ENCODE peak calls at places on chromosomes 4 and X, in ten cellular contexts. One of them, this sample, is unnamed.

GRCh38 chr4:76055005-76055404 is 19.1 kb upstream of the CXCL11 start:
- DNase-seq in NCI-H460: no peak
- DNase-seq in right cardiac atrium: no peak
- DNase-seq in GM10248: peak
- DNase-seq in Caki2: no peak
- DNase-seq in tibial artery: no peak
- DNase-seq in stimulated activated CD4-positive, alpha-beta T cell treated with anti-CD3 and anti-CD28 coated beads, Interleukin-15, amount 100 ng/mL, for 1 hour: no peak
- DNase-seq in non-pigmented ciliary epithelial cell: no peak
- DNase-seq in posterior vena cava: no peak
- DNase-seq in MCF 10A: no peak
- DNase-seq in this sample: peak

GRCh38 chrX:123923211-123923610 is 38.3 kb upstream of the STAG2 start:
- DNase-seq in NCI-H460: no peak
- DNase-seq in right cardiac atrium: no peak
- DNase-seq in GM10248: no peak
- DNase-seq in Caki2: no peak
- DNase-seq in tibial artery: no peak
- DNase-seq in stimulated activated CD4-positive, alpha-beta T cell treated with anti-CD3 and anti-CD28 coated beads, Interleukin-15, amount 100 ng/mL, for 1 hour: no peak
- DNase-seq in non-pigmented ciliary epithelial cell: no peak
- DNase-seq in posterior vena cava: no peak
- DNase-seq in MCF 10A: no peak
- DNase-seq in this sample: no peak

GRCh38 chrX:15146515-15146914 is 123.4 kb downstream of the ASB9 start:
- DNase-seq in NCI-H460: peak
- DNase-seq in right cardiac atrium: peak
- DNase-seq in GM10248: no peak
- DNase-seq in Caki2: no peak
- DNase-seq in tibial artery: no peak
- DNase-seq in stimulated activated CD4-positive, alpha-beta T cell treated with anti-CD3 and anti-CD28 coated beads, Interleukin-15, amount 100 ng/mL, for 1 hour: no peak
- DNase-seq in non-pigmented ciliary epithelial cell: no peak
- DNase-seq in posterior vena cava: no peak
- DNase-seq in MCF 10A: peak
- DNase-seq in this sample: no peak

GRCh38 chr4:92381640-92382039 is 77.9 kb downstream of the GRID2 start:
- DNase-seq in NCI-H460: no peak
- DNase-seq in right cardiac atrium: no peak
- DNase-seq in GM10248: no peak
- DNase-seq in Caki2: no peak
- DNase-seq in tibial artery: no peak
- DNase-seq in stimulated activated CD4-positive, alpha-beta T cell treated with anti-CD3 and anti-CD28 coated beads, Interleukin-15, amount 100 ng/mL, for 1 hour: no peak
- DNase-seq in non-pigmented ciliary epithelial cell: no peak
- DNase-seq in posterior vena cava: no peak
- DNase-seq in MCF 10A: peak
- DNase-seq in this sample: no peak

GRCh38 chrX:39728852-39729587 is 368.7 kb downstream of the BCOR start:
- DNase-seq in NCI-H460: no peak
- DNase-seq in right cardiac atrium: no peak
- DNase-seq in GM10248: no peak
- DNase-seq in Caki2: no peak
- DNase-seq in tibial artery: no peak
- DNase-seq in stimulated activated CD4-positive, alpha-beta T cell treated with anti-CD3 and anti-CD28 coated beads, Interleukin-15, amount 100 ng/mL, for 1 hour: no peak
- DNase-seq in non-pigmented ciliary epithelial cell: no peak
- DNase-seq in posterior vena cava: no peak
- DNase-seq in MCF 10A: no peak
- DNase-seq in this sample: no peak

GRCh38 chrX:17409566-17410290 is 34.7 kb downstream of the NHS start:
- DNase-seq in NCI-H460: no peak
- DNase-seq in right cardiac atrium: no peak
- DNase-seq in GM10248: no peak
- DNase-seq in Caki2: no peak
- DNase-seq in tibial artery: no peak
- DNase-seq in stimulated activated CD4-positive, alpha-beta T cell treated with anti-CD3 and anti-CD28 coated beads, Interleukin-15, amount 100 ng/mL, for 1 hour: no peak
- DNase-seq in non-pigmented ciliary epithelial cell: no peak
- DNase-seq in posterior vena cava: no peak
- DNase-seq in MCF 10A: no peak
- DNase-seq in this sample: no peak

GRCh38 chr4:156781852-156782251 is 189.7 kb downstream of the PDGFC start:
- DNase-seq in NCI-H460: peak
- DNase-seq in right cardiac atrium: no peak
- DNase-seq in GM10248: no peak
- DNase-seq in Caki2: peak
- DNase-seq in tibial artery: no peak
- DNase-seq in stimulated activated CD4-positive, alpha-beta T cell treated with anti-CD3 and anti-CD28 coated beads, Interleukin-15, amount 100 ng/mL, for 1 hour: no peak
- DNase-seq in non-pigmented ciliary epithelial cell: no peak
- DNase-seq in posterior vena cava: no peak
- DNase-seq in MCF 10A: peak
- DNase-seq in this sample: no peak

GRCh38 chr4:129415001-129415400 is 319.0 kb downstream of the C4orf33 start:
- DNase-seq in NCI-H460: no peak
- DNase-seq in right cardiac atrium: no peak
- DNase-seq in GM10248: no peak
- DNase-seq in Caki2: no peak
- DNase-seq in tibial artery: no peak
- DNase-seq in stimulated activated CD4-positive, alpha-beta T cell treated with anti-CD3 and anti-CD28 coated beads, Interleukin-15, amount 100 ng/mL, for 1 hour: no peak
- DNase-seq in non-pigmented ciliary epithelial cell: no peak
- DNase-seq in posterior vena cava: no peak
- DNase-seq in MCF 10A: no peak
- DNase-seq in this sample: no peak

GRCh38 chr4:55409468-55410171 is 13.9 kb downstream of the TMEM165 start:
- DNase-seq in NCI-H460: no peak
- DNase-seq in right cardiac atrium: no peak
- DNase-seq in GM10248: peak
- DNase-seq in Caki2: no peak
- DNase-seq in tibial artery: no peak
- DNase-seq in stimulated activated CD4-positive, alpha-beta T cell treated with anti-CD3 and anti-CD28 coated beads, Interleukin-15, amount 100 ng/mL, for 1 hour: no peak
- DNase-seq in non-pigmented ciliary epithelial cell: no peak
- DNase-seq in posterior vena cava: no peak
- DNase-seq in MCF 10A: no peak
- DNase-seq in this sample: no peak

GRCh38 chr4:102318105-102318504 is 27.2 kb downstream of the SLC39A8 start:
- DNase-seq in NCI-H460: no peak
- DNase-seq in right cardiac atrium: no peak
- DNase-seq in GM10248: no peak
- DNase-seq in Caki2: no peak
- DNase-seq in tibial artery: no peak
- DNase-seq in stimulated activated CD4-positive, alpha-beta T cell treated with anti-CD3 and anti-CD28 coated beads, Interleukin-15, amount 100 ng/mL, for 1 hour: no peak
- DNase-seq in non-pigmented ciliary epithelial cell: no peak
- DNase-seq in posterior vena cava: no peak
- DNase-seq in MCF 10A: no peak
- DNase-seq in this sample: no peak

GRCh38 chr4:83011779-83012630 is 1.4 kb upstream of the LIN54 start:
- DNase-seq in NCI-H460: no peak
- DNase-seq in right cardiac atrium: peak
- DNase-seq in GM10248: peak
- DNase-seq in Caki2: peak
- DNase-seq in tibial artery: peak
- DNase-seq in stimulated activated CD4-positive, alpha-beta T cell treated with anti-CD3 and anti-CD28 coated beads, Interleukin-15, amount 100 ng/mL, for 1 hour: peak
- DNase-seq in non-pigmented ciliary epithelial cell: no peak
- DNase-seq in posterior vena cava: peak
- DNase-seq in MCF 10A: peak
- DNase-seq in this sample: peak

GRCh38 chrX:103730746-103731508 is 20.2 kb downstream of the TMEM31 start:
- DNase-seq in NCI-H460: peak
- DNase-seq in right cardiac atrium: no peak
- DNase-seq in GM10248: no peak
- DNase-seq in Caki2: no peak
- DNase-seq in tibial artery: no peak
- DNase-seq in stimulated activated CD4-positive, alpha-beta T cell treated with anti-CD3 and anti-CD28 coated beads, Interleukin-15, amount 100 ng/mL, for 1 hour: no peak
- DNase-seq in non-pigmented ciliary epithelial cell: no peak
- DNase-seq in posterior vena cava: no peak
- DNase-seq in MCF 10A: peak
- DNase-seq in this sample: no peak

GRCh38 chrX:136714626-136715599 is 65.8 kb downstream of the ARHGEF6 start:
- DNase-seq in NCI-H460: no peak
- DNase-seq in right cardiac atrium: no peak
- DNase-seq in GM10248: peak
- DNase-seq in Caki2: no peak
- DNase-seq in tibial artery: no peak
- DNase-seq in stimulated activated CD4-positive, alpha-beta T cell treated with anti-CD3 and anti-CD28 coated beads, Interleukin-15, amount 100 ng/mL, for 1 hour: no peak
- DNase-seq in non-pigmented ciliary epithelial cell: no peak
- DNase-seq in posterior vena cava: no peak
- DNase-seq in MCF 10A: no peak
- DNase-seq in this sample: peak

GRCh38 chrX:106955004-106955772 is 35.0 kb downstream of the CLDN2 start:
- DNase-seq in NCI-H460: no peak
- DNase-seq in right cardiac atrium: no peak
- DNase-seq in GM10248: no peak
- DNase-seq in Caki2: peak
- DNase-seq in tibial artery: no peak
- DNase-seq in stimulated activated CD4-positive, alpha-beta T cell treated with anti-CD3 and anti-CD28 coated beads, Interleukin-15, amount 100 ng/mL, for 1 hour: no peak
- DNase-seq in non-pigmented ciliary epithelial cell: no peak
- DNase-seq in posterior vena cava: no peak
- DNase-seq in MCF 10A: no peak
- DNase-seq in this sample: no peak

GRCh38 chr4:138555107-138555506 is 313.0 kb upstream of the SLC7A11 start:
- DNase-seq in NCI-H460: no peak
- DNase-seq in right cardiac atrium: no peak
- DNase-seq in GM10248: no peak
- DNase-seq in Caki2: no peak
- DNase-seq in tibial artery: no peak
- DNase-seq in stimulated activated CD4-positive, alpha-beta T cell treated with anti-CD3 and anti-CD28 coated beads, Interleukin-15, amount 100 ng/mL, for 1 hour: no peak
- DNase-seq in non-pigmented ciliary epithelial cell: no peak
- DNase-seq in posterior vena cava: peak
- DNase-seq in MCF 10A: no peak
- DNase-seq in this sample: no peak

GRCh38 chr4:150316332-150317205 is 238.3 kb downstream of the DCLK2 start:
- DNase-seq in NCI-H460: peak
- DNase-seq in right cardiac atrium: no peak
- DNase-seq in GM10248: no peak
- DNase-seq in Caki2: no peak
- DNase-seq in tibial artery: no peak
- DNase-seq in stimulated activated CD4-positive, alpha-beta T cell treated with anti-CD3 and anti-CD28 coated beads, Interleukin-15, amount 100 ng/mL, for 1 hour: no peak
- DNase-seq in non-pigmented ciliary epithelial cell: no peak
- DNase-seq in posterior vena cava: no peak
- DNase-seq in MCF 10A: no peak
- DNase-seq in this sample: no peak

GRCh38 chr4:47913328-47913727 is 1.1 kb downstream of the NFXL1 start:
- DNase-seq in NCI-H460: no peak
- DNase-seq in right cardiac atrium: no peak
- DNase-seq in GM10248: no peak
- DNase-seq in Caki2: peak
- DNase-seq in tibial artery: no peak
- DNase-seq in stimulated activated CD4-positive, alpha-beta T cell treated with anti-CD3 and anti-CD28 coated beads, Interleukin-15, amount 100 ng/mL, for 1 hour: no peak
- DNase-seq in non-pigmented ciliary epithelial cell: no peak
- DNase-seq in posterior vena cava: no peak
- DNase-seq in MCF 10A: peak
- DNase-seq in this sample: no peak

GRCh38 chrX:84729809-84730208 is 227.6 kb upstream of the HDX start:
- DNase-seq in NCI-H460: peak
- DNase-seq in right cardiac atrium: peak
- DNase-seq in GM10248: peak
- DNase-seq in Caki2: peak
- DNase-seq in tibial artery: peak
- DNase-seq in stimulated activated CD4-positive, alpha-beta T cell treated with anti-CD3 and anti-CD28 coated beads, Interleukin-15, amount 100 ng/mL, for 1 hour: no peak
- DNase-seq in non-pigmented ciliary epithelial cell: no peak
- DNase-seq in posterior vena cava: no peak
- DNase-seq in MCF 10A: peak
- DNase-seq in this sample: peak

GRCh38 chr4:5045099-5045498 is 6.2 kb upstream of the STK32B start:
- DNase-seq in NCI-H460: no peak
- DNase-seq in right cardiac atrium: no peak
- DNase-seq in GM10248: no peak
- DNase-seq in Caki2: no peak
- DNase-seq in tibial artery: peak
- DNase-seq in stimulated activated CD4-positive, alpha-beta T cell treated with anti-CD3 and anti-CD28 coated beads, Interleukin-15, amount 100 ng/mL, for 1 hour: no peak
- DNase-seq in non-pigmented ciliary epithelial cell: no peak
- DNase-seq in posterior vena cava: no peak
- DNase-seq in MCF 10A: no peak
- DNase-seq in this sample: no peak

GRCh38 chrX:74119016-74119910 is 184.7 kb upstream of the ZCCHC13 start:
- DNase-seq in NCI-H460: no peak
- DNase-seq in right cardiac atrium: no peak
- DNase-seq in GM10248: no peak
- DNase-seq in Caki2: peak
- DNase-seq in tibial artery: no peak
- DNase-seq in stimulated activated CD4-positive, alpha-beta T cell treated with anti-CD3 and anti-CD28 coated beads, Interleukin-15, amount 100 ng/mL, for 1 hour: no peak
- DNase-seq in non-pigmented ciliary epithelial cell: no peak
- DNase-seq in posterior vena cava: no peak
- DNase-seq in MCF 10A: peak
- DNase-seq in this sample: no peak

GRCh38 chr4:127604949-127605709 is 27.6 kb upstream of the INTU start:
- DNase-seq in NCI-H460: peak
- DNase-seq in right cardiac atrium: no peak
- DNase-seq in GM10248: no peak
- DNase-seq in Caki2: no peak
- DNase-seq in tibial artery: no peak
- DNase-seq in stimulated activated CD4-positive, alpha-beta T cell treated with anti-CD3 and anti-CD28 coated beads, Interleukin-15, amount 100 ng/mL, for 1 hour: no peak
- DNase-seq in non-pigmented ciliary epithelial cell: no peak
- DNase-seq in posterior vena cava: no peak
- DNase-seq in MCF 10A: peak
- DNase-seq in this sample: peak

GRCh38 chrX:10922841-10923240 is 188.3 kb upstream of the HCCS start:
- DNase-seq in NCI-H460: no peak
- DNase-seq in right cardiac atrium: no peak
- DNase-seq in GM10248: no peak
- DNase-seq in Caki2: peak
- DNase-seq in tibial artery: no peak
- DNase-seq in stimulated activated CD4-positive, alpha-beta T cell treated with anti-CD3 and anti-CD28 coated beads, Interleukin-15, amount 100 ng/mL, for 1 hour: no peak
- DNase-seq in non-pigmented ciliary epithelial cell: no peak
- DNase-seq in posterior vena cava: no peak
- DNase-seq in MCF 10A: no peak
- DNase-seq in this sample: no peak

GRCh38 chr4:25888781-25889180 is 25.2 kb upstream of the SMIM20 start:
- DNase-seq in NCI-H460: no peak
- DNase-seq in right cardiac atrium: no peak
- DNase-seq in GM10248: no peak
- DNase-seq in Caki2: no peak
- DNase-seq in tibial artery: no peak
- DNase-seq in stimulated activated CD4-positive, alpha-beta T cell treated with anti-CD3 and anti-CD28 coated beads, Interleukin-15, amount 100 ng/mL, for 1 hour: no peak
- DNase-seq in non-pigmented ciliary epithelial cell: no peak
- DNase-seq in posterior vena cava: no peak
- DNase-seq in MCF 10A: no peak
- DNase-seq in this sample: no peak

GRCh38 chrX:2679534-2680485 is 11.3 kb upstream of the CD99 start:
- DNase-seq in NCI-H460: no peak
- DNase-seq in right cardiac atrium: no peak
- DNase-seq in GM10248: no peak
- DNase-seq in Caki2: no peak
- DNase-seq in tibial artery: no peak
- DNase-seq in stimulated activated CD4-positive, alpha-beta T cell treated with anti-CD3 and anti-CD28 coated beads, Interleukin-15, amount 100 ng/mL, for 1 hour: no peak
- DNase-seq in non-pigmented ciliary epithelial cell: no peak
- DNase-seq in posterior vena cava: peak
- DNase-seq in MCF 10A: peak
- DNase-seq in this sample: no peak

GRCh38 chrX:108447303-108447702 is 7.7 kb downstream of the COL4A5 start:
- DNase-seq in NCI-H460: no peak
- DNase-seq in right cardiac atrium: no peak
- DNase-seq in GM10248: no peak
- DNase-seq in Caki2: no peak
- DNase-seq in tibial artery: no peak
- DNase-seq in stimulated activated CD4-positive, alpha-beta T cell treated with anti-CD3 and anti-CD28 coated beads, Interleukin-15, amount 100 ng/mL, for 1 hour: no peak
- DNase-seq in non-pigmented ciliary epithelial cell: no peak
- DNase-seq in posterior vena cava: no peak
- DNase-seq in MCF 10A: peak
- DNase-seq in this sample: no peak

GRCh38 chrX:103253608-103254007 is 1.3 kb downstream of the TCEAL8 start:
- DNase-seq in NCI-H460: no peak
- DNase-seq in right cardiac atrium: no peak
- DNase-seq in GM10248: no peak
- DNase-seq in Caki2: peak
- DNase-seq in tibial artery: no peak
- DNase-seq in stimulated activated CD4-positive, alpha-beta T cell treated with anti-CD3 and anti-CD28 coated beads, Interleukin-15, amount 100 ng/mL, for 1 hour: no peak
- DNase-seq in non-pigmented ciliary epithelial cell: no peak
- DNase-seq in posterior vena cava: no peak
- DNase-seq in MCF 10A: no peak
- DNase-seq in this sample: no peak

GRCh38 chr4:86918539-86919072 is 16.2 kb upstream of the AFF1 start:
- DNase-seq in NCI-H460: no peak
- DNase-seq in right cardiac atrium: no peak
- DNase-seq in GM10248: no peak
- DNase-seq in Caki2: peak
- DNase-seq in tibial artery: no peak
- DNase-seq in stimulated activated CD4-positive, alpha-beta T cell treated with anti-CD3 and anti-CD28 coated beads, Interleukin-15, amount 100 ng/mL, for 1 hour: no peak
- DNase-seq in non-pigmented ciliary epithelial cell: no peak
- DNase-seq in posterior vena cava: no peak
- DNase-seq in MCF 10A: peak
- DNase-seq in this sample: no peak

This sample was measured in MM.1S.